ENCODE peak calls at places on chromosomes 11 and 22, in seven cellular contexts. H is suprapubic skin, V is stomach, W is transverse colon, X is tibial nerve, I is A549, E is GM12878. Y is an unnamed sample. For H3K4me1, the result is how much of the 10 kb centered on the place peaks cover.

GRCh38 chr11:59417023-59417422 is 9.2 kb downstream of the OR5A2 start:
- DNase-seq in E (no peak), V (no peak), X (no peak), W (no peak), H (no peak), I (no peak), Y (no peak)

GRCh38 chr22:20116951-20117645 is at the start of gene TRMT2A:
- DNase-seq in H (peak), E (peak), V (peak), W (peak), X (peak), I (peak), Y (peak)

GRCh38 chr11:132858203-132858602 is 674.1 kb downstream of the OPCML start:
- DNase-seq in V (no peak), H (no peak), W (no peak), X (no peak), E (no peak), I (no peak), Y (no peak)

GRCh38 chr11:40132881-40133280 is 1326.6 kb downstream of the LRRC4C start:
- DNase-seq in W (no peak), E (no peak), X (no peak), I (no peak), H (no peak), V (no peak), Y (no peak)

GRCh38 chr11:23502821-23503220 is 642.5 kb upstream of the CCDC179 start:
- DNase-seq in I (no peak), X (no peak), E (no peak), V (no peak), W (no peak), H (no peak), Y (no peak)

GRCh38 chr11:65887026-65887722 is 1.1 kb downstream of the FIBP start:
- DNase-seq in E (no peak), I (no peak), V (no peak), W (peak), X (no peak), H (no peak), Y (peak)

GRCh38 chr11:28618426-28618825 is 510.2 kb downstream of the METTL15 start:
- DNase-seq in I (no peak), H (no peak), E (no peak), W (no peak), V (no peak), X (no peak), Y (no peak)

GRCh38 chr22:35743466-35743865 is 25.8 kb downstream of the APOL5 start:
- DNase-seq in I (no peak), X (no peak), E (no peak), H (no peak), W (no peak), V (no peak), Y (no peak)

GRCh38 chr22:30159082-30159481 is 78.8 kb downstream of the HORMAD2 start:
- DNase-seq in I (no peak), E (no peak), V (no peak), X (no peak), W (no peak), H (no peak), Y (no peak)

GRCh38 chr22:43922123-43922522 is 1.5 kb upstream of the PNPLA3 start:
- DNase-seq in E (no peak), W (no peak), I (no peak), V (no peak), H (no peak), X (no peak), Y (no peak)

GRCh38 chr22:16974298-16975084 is 33.5 kb downstream of the GAB4 start:
- DNase-seq in I (no peak), X (no peak), W (no peak), E (no peak), H (no peak), V (no peak), Y (no peak)

GRCh38 chr11:69915501-69916250 is 96.5 kb upstream of the FGF3 start:
- DNase-seq in X (peak), E (no peak), I (peak), H (peak), V (peak), W (peak), Y (peak)

GRCh38 chr11:128796275-128796674 is 70.8 kb downstream of the KCNJ1 start:
- DNase-seq in H (no peak), E (peak), I (no peak), W (no peak), X (no peak), V (no peak), Y (no peak)

GRCh38 chr11:57622263-57622662 is 24.8 kb downstream of the SERPING1 start:
- DNase-seq in H (no peak), X (no peak), E (no peak), W (no peak), V (no peak), I (no peak), Y (no peak)

GRCh38 chr11:117723625-117724024 is 73.4 kb downstream of the DSCAML1 start:
- DNase-seq in W (peak), E (no peak), H (no peak), V (no peak), X (no peak), I (no peak), Y (no peak)

GRCh38 chr11:81673001-81673400 is 1060.7 kb downstream of the FAM181B start:
- DNase-seq in I (no peak), X (no peak), V (no peak), E (no peak), H (no peak), W (no peak), Y (no peak)

GRCh38 chr11:36775157-36775556 is 177.1 kb upstream of the RAG2 start:
- DNase-seq in V (no peak), I (no peak), W (no peak), H (no peak), X (no peak), E (no peak), Y (no peak)

GRCh38 chr11:85752890-85753581 is 57.9 kb downstream of the SYTL2 start:
- DNase-seq in I (no peak), E (no peak), W (peak), H (no peak), V (peak), X (peak), Y (no peak)

GRCh38 chr11:117126223-117126965 is 17.7 kb upstream of the PAFAH1B2 start:
- DNase-seq in V (no peak), W (no peak), E (no peak), H (no peak), I (no peak), X (no peak), Y (no peak)

GRCh38 chr22:28899199-28899853 is 16.0 kb downstream of the ZNRF3 start:
- DNase-seq in H (peak), I (no peak), V (no peak), X (no peak), W (no peak), E (no peak), Y (no peak)

GRCh38 chr11:126817523-126818450 is 182.8 kb downstream of the KIRREL3 start:
- DNase-seq in W (no peak), E (no peak), X (no peak), I (no peak), V (no peak), H (no peak), Y (no peak)

GRCh38 chr22:32318361-32318760 is 39.3 kb upstream of the RFPL3 start:
- DNase-seq in X (no peak), W (no peak), H (no peak), V (peak), E (no peak), I (no peak), Y (no peak)

GRCh38 chr11:109076870-109077269 is 345.1 kb upstream of the C11orf87 start:
- DNase-seq in H (no peak), W (no peak), I (no peak), X (no peak), V (no peak), E (no peak), Y (no peak)

GRCh38 chr11:1642288-1643145 is 12.9 kb downstream of the KRTAP5-5 start:
- DNase-seq in I (no peak), H (no peak), X (no peak), E (no peak), V (no peak), W (no peak), Y (no peak)

GRCh38 chr11:61534901-61535839 is 26.6 kb downstream of the LRRC10B start:
- DNase-seq in E (no peak), I (no peak), H (no peak), V (no peak), X (no peak), W (no peak), Y (no peak)

GRCh38 chr22:30474683-30475424 is 3.0 kb upstream of the SEC14L3 start:
- DNase-seq in W (no peak), E (no peak), X (no peak), V (peak), H (no peak), I (no peak), Y (no peak)

GRCh38 chr22:17357688-17358087 is 11.6 kb upstream of the CECR2 start:
- DNase-seq in W (no peak), E (no peak), H (no peak), I (no peak), V (no peak), X (no peak), Y (no peak)

GRCh38 chr11:32440920-32441319 is 5.6 kb upstream of the WT1 start:
- DNase-seq in I (no peak), V (no peak), X (no peak), E (no peak), H (no peak), W (no peak), Y (peak)

GRCh38 chr11:46294365-46295309 is 17.2 kb downstream of the CREB3L1 start:
- DNase-seq in I (no peak), H (no peak), E (no peak), W (no peak), X (no peak), V (peak), Y (peak)

GRCh38 chr22:50216161-50216683 is 15.4 kb downstream of the SELENOO start:
- DNase-seq in I (no peak), W (no peak), V (no peak), X (no peak), H (no peak), E (no peak), Y (no peak)

GRCh38 chr11:126712017-126712625 is 288.4 kb downstream of the KIRREL3 start:
- DNase-seq in X (no peak), V (no peak), H (no peak), W (no peak), I (no peak), E (no peak), Y (no peak)

GRCh38 chr11:124751741-124752470 is at the start of gene VSIG2:
- DNase-seq in X (no peak), V (peak), H (no peak), I (no peak), E (no peak), W (peak), Y (no peak)

GRCh38 chr11:120216426-120217102 is 5.7 kb downstream of the OAF start:
- DNase-seq in X (no peak), I (no peak), W (no peak), E (no peak), V (no peak), H (no peak), Y (no peak)

GRCh38 chr11:116263020-116263419 is 509.8 kb downstream of the BUD13 start:
- DNase-seq in W (no peak), H (no peak), I (no peak), X (no peak), V (no peak), E (no peak), Y (no peak)

GRCh38 chr11:20488352-20488751 is 100.8 kb downstream of the PRMT3 start:
- DNase-seq in H (no peak), V (no peak), X (no peak), I (no peak), W (no peak), E (no peak), Y (no peak)

GRCh38 chr22:38170469-38170868 is 11.2 kb downstream of the PLA2G6 start:
- DNase-seq in X (no peak), I (no peak), H (peak), W (no peak), E (no peak), V (no peak), Y (no peak)

GRCh38 chr22:38174626-38175025 is 7.0 kb downstream of the PLA2G6 start:
- DNase-seq in X (no peak), H (peak), V (no peak), E (no peak), I (no peak), W (no peak), Y (no peak)

GRCh38 chr22:38172016-38172431 is 9.6 kb downstream of the PLA2G6 start:
- DNase-seq in X (no peak), H (peak), V (no peak), E (no peak), W (no peak), I (no peak), Y (no peak)

GRCh38 chr22:38173156-38173906 is 8.3 kb downstream of the PLA2G6 start:
- DNase-seq in I (no peak), H (no peak), V (no peak), W (no peak), X (no peak), E (no peak), Y (no peak)

DNA sequence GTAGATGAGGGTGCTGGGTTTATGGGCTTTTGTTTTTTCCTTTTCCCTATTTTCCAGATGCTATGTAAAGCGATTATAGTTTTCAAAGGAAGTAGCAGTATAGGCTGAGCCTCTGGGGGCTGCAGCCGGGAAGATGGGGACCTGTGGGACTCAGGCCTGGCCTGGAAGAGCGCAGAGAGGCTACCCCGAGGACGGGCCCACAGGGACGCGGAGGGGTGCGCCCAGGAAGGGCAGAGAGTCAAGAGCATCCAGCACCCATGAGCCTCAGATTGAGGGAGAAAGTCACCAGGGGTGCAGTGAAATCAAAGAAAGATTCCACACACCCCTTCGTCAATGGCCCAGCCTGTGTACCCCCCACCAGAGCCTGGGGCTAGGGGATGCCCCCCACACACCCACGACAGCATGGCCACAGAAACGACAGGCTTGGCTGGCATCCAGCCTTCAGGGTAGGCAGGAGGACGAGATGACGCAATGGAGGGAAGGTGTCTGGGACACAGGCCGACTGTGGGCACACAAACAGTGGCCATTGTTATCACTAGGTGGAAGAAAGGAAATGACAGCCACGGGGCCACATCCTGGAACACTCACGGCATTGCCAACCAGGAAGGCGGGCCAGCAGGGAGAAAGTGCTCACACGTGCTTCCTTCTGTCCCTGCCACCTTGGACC is 9.0 kb downstream of the PLA2G6 start:
- DNase-seq in H (peak), W (peak), V (peak), I (no peak), E (no peak), X (peak), Y (peak)
- H3K4me1 ChIP-seq in H (half or more), W (under half), V (half or more), I (under half), E (under half), X (under half), Y (under half)

GRCh38 chr22:38300197-38300945 is 16.9 kb downstream of the CSNK1E start:
- DNase-seq in H (no peak), V (no peak), E (no peak), X (no peak), W (no peak), I (no peak), Y (no peak)
- TF ChIP-seq EP300 in H (no peak), V (no peak), E (no peak), X (no peak), W (no peak), I (no peak), Y (no peak)

GRCh38 chr11:79068356-79068755 is 372.5 kb downstream of the TENM4 start:
- DNase-seq in X (no peak), H (no peak), V (no peak), I (no peak), E (no peak), W (no peak), Y (no peak)

GRCh38 chr11:79067355-79067685 is 373.5 kb downstream of the TENM4 start:
- DNase-seq in E (no peak), X (no peak), H (no peak), V (no peak), I (no peak), W (no peak), Y (no peak)

GRCh38 chr11:79069504-79069903 is 371.3 kb downstream of the TENM4 start:
- DNase-seq in E (no peak), X (no peak), I (no peak), W (no peak), H (no peak), V (no peak), Y (no peak)

GRCh38 chr11:79062814-79063762 is 377.7 kb downstream of the TENM4 start:
- DNase-seq in W (no peak), V (no peak), H (no peak), I (peak), E (no peak), X (no peak), Y (no peak)

DNA sequence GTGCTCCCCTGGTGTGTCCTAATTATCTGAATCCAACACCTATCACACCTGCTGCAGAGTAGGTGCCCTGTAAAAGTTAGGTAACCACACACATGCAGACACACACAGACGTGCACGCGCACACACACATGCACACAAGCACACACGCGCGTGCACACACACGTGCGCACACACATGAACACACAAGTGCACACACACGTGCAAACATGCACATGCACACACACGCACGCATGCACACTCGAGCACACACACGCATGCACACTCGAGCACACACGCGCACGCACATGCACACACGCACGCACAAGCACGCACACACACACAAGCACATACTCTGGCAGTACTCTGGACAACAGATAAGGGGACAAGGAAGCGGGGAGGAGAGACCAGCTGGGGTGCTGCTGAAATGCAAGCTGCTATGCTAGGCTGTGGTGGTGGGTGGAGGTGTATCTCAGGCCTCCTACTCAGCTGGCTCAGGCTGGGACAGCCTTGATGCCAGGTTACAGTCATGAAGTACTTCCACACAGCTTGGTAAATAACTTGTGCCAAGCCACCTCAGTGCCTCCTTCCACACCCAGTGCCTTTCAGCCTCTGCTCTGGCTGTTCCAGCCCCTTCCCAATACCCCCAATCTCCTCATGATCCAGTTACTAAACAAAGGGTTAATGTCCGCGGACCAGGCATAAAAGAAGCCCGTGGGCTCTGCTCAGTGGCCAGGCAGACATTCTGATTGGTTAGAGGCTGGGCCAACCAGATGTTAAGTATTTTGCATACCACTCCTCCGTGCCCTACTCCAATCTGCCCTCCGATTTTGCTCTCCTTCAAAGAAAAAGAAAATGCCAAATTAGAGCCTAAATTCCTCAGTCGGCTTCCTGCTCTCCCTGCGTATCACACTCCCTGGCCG is 374.1 kb downstream of the TENM4 start:
- DNase-seq in I (no peak), W (no peak), X (no peak), E (no peak), H (no peak), V (no peak), Y (no peak)
- H3K4me3 ChIP-seq in I (no peak), W (no peak), X (no peak), E (no peak), H (no peak), V (no peak), Y (no peak)

DNA sequence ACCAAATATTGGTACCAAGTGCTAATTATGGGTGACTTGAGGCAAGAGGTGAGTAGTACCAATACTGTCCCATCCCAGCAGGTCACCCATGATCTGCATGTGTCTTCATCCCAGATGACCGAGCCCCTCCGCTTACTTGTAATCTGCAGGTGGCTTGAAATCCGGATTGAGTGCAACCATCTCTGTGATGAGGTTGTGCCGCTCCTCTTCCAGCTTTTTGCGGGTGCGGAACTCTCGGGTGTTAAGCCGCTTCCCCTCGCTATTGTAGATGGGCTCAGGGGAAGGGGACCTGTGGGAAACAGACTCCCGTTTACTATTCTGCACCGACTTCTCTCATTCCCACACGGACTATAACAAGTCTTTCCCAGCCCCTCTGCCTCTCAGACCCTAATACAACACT is 8.2 kb downstream of the SF1 start:
- DNase-seq in X (no peak), W (no peak), H (no peak), E (no peak), I (no peak), V (no peak), Y (no peak)
- H3K4me1 ChIP-seq in X (under half), W (under half), H (under half), E (under half), I (under half), V (under half), Y (under half)

GRCh38 chr11:80109031-80109430 is 668.2 kb upstream of the TENM4 start:
- DNase-seq in V (no peak), X (no peak), H (no peak), I (no peak), W (no peak), E (no peak), Y (no peak)
- TF ChIP-seq EP300 in V (no peak), X (no peak), H (no peak), I (no peak), W (no peak), E (no peak), Y (no peak)

GRCh38 chr11:67002921-67003411 is 20.0 kb upstream of the SYT12 start:
- DNase-seq in V (no peak), X (no peak), H (no peak), E (no peak), I (no peak), W (no peak), Y (no peak)

GRCh38 chr11:67010296-67010905 is 12.5 kb upstream of the SYT12 start:
- DNase-seq in H (no peak), W (no peak), X (no peak), I (no peak), V (no peak), E (no peak), Y (no peak)

GRCh38 chr11:67002297-67002913 is 20.5 kb upstream of the SYT12 start:
- DNase-seq in X (no peak), W (no peak), I (no peak), H (no peak), V (no peak), E (no peak), Y (no peak)

GRCh38 chr11:67001332-67001731 is 21.6 kb upstream of the SYT12 start:
- DNase-seq in V (no peak), E (no peak), W (no peak), I (no peak), H (no peak), X (no peak), Y (no peak)

GRCh38 chr11:67006029-67006884 is 16.7 kb upstream of the SYT12 start:
- DNase-seq in X (peak), W (no peak), E (no peak), V (no peak), I (peak), H (no peak), Y (no peak)
- H3K4me3 ChIP-seq in X (no peak), W (no peak), E (no peak), V (no peak), I (no peak), H (no peak), Y (no peak)

Y was measured in ovary.